ENCODE peak calls at places on chromosomes 2 and 18, in five cellular contexts. Z is tibial artery, S is astrocyte, T is PC-3, K is colonic mucosa. A is an unnamed sample.
A peak's percentile ranks its signal among the peaks of the same experiment; 100 is the strongest.

GRCh38 chr2:4190548-4190947 is 487.2 kb downstream of the DCDC2C start:
- DNase-seq in T (no peak), S (no peak), K (no peak), Z (no peak), A (no peak)

GRCh38 chr18:67243799-67244587 is 272.5 kb downstream of the DSEL start:
- DNase-seq in S (peak; percentile 5), K (no peak), Z (no peak), T (no peak), A (no peak)

GRCh38 chr2:119025013-119025412 is 83.0 kb downstream of the MARCO start:
- DNase-seq in K (no peak), Z (no peak), T (no peak), S (no peak), A (no peak)

GRCh38 chr2:201254331-201254730 is 6.0 kb upstream of the CASP8 start:
- DNase-seq in T (peak; percentile 32), K (peak; percentile 63), Z (no peak), S (peak; percentile 67), A (peak; percentile 84)

GRCh38 chr2:46458763-46459505 is 20.4 kb upstream of the TMEM247 start:
- DNase-seq in Z (no peak), S (no peak), T (no peak), K (no peak), A (no peak)

GRCh38 chr2:167069855-167070254 is 181.6 kb downstream of the XIRP2 start:
- DNase-seq in K (no peak), Z (no peak), T (no peak), S (peak; percentile 2), A (no peak)

GRCh38 chr2:55168221-55169154 is 63.6 kb downstream of the CLHC1 start:
- DNase-seq in Z (peak; percentile 81), K (peak; percentile 68), S (peak; percentile 60), T (peak; percentile 77), A (no peak)

GRCh38 chr2:212998629-212999359 is 152.6 kb downstream of the IKZF2 start:
- DNase-seq in K (no peak), S (peak; percentile 18), T (no peak), Z (no peak), A (no peak)

GRCh38 chr2:236354056-236354940 is 90.1 kb upstream of the ASB18 start:
- DNase-seq in Z (no peak), T (no peak), S (no peak), K (no peak), A (no peak)

GRCh38 chr2:11850082-11850481 is 103.7 kb downstream of the LPIN1 start:
- DNase-seq in Z (no peak), S (no peak), K (no peak), T (no peak), A (no peak)

GRCh38 chr18:23515911-23516546 is 12.7 kb downstream of the RMC1 start:
- DNase-seq in S (peak; percentile 43), Z (peak; percentile 69), T (peak; percentile 86), K (peak; percentile 83), A (peak; percentile 67)

GRCh38 chr2:111640480-111640879 is 243.5 kb downstream of the ANAPC1 start:
- DNase-seq in T (no peak), S (no peak), K (no peak), Z (no peak), A (no peak)

GRCh38 chr2:19851116-19851515 is 50.7 kb downstream of the TTC32 start:
- DNase-seq in K (no peak), Z (no peak), T (peak; percentile 23), S (no peak), A (peak; percentile 43)

GRCh38 chr2:207394203-207394741 is 135.5 kb upstream of the CREB1 start:
- DNase-seq in T (peak; percentile 55), Z (no peak), S (peak; percentile 45), K (no peak), A (no peak)

GRCh38 chr2:120986898-120987650 is 251.4 kb downstream of the GLI2 start:
- DNase-seq in T (no peak), K (no peak), Z (peak; percentile 11), S (no peak), A (no peak)

GRCh38 chr18:45249306-45249705 is 366.0 kb upstream of the SLC14A2 start:
- DNase-seq in T (no peak), Z (no peak), K (no peak), S (peak; percentile 76), A (no peak)

GRCh38 chr2:158931577-158931976 is 36.9 kb upstream of the TANC1 start:
- DNase-seq in K (no peak), Z (no peak), S (peak; percentile 85), T (peak; percentile 56), A (peak; percentile 87)

GRCh38 chr2:235968616-235969324 is 199.4 kb downstream of the GBX2 start:
- DNase-seq in S (no peak), Z (no peak), T (no peak), K (no peak), A (no peak)

GRCh38 chr18:7084766-7085080 is 32.9 kb downstream of the LAMA1 start:
- DNase-seq in T (no peak), Z (no peak), K (no peak), S (peak; percentile 94), A (no peak)

GRCh38 chr18:28961669-28962228 is 784.8 kb upstream of the CDH2 start:
- DNase-seq in T (peak; percentile 73), S (no peak), K (no peak), Z (no peak), A (no peak)

GRCh38 chr2:134943540-134943939 is 24.9 kb downstream of the CCNT2 start:
- DNase-seq in K (no peak), Z (no peak), S (no peak), T (no peak), A (no peak)

GRCh38 chr2:227607969-227608368 is 6.7 kb downstream of the SCYGR3 start:
- DNase-seq in Z (no peak), K (no peak), S (no peak), T (no peak), A (no peak)

GRCh38 chr2:215973954-215974699 is 39.2 kb downstream of the MREG start:
- DNase-seq in T (peak; percentile 64), Z (peak; percentile 38), S (no peak), K (peak; percentile 40), A (no peak)

GRCh38 chr2:189702071-189702470 is 27.6 kb downstream of the ANKAR start:
- DNase-seq in S (no peak), Z (no peak), T (peak; percentile 18), K (no peak), A (no peak)

GRCh38 chr2:69773201-69773600 is 31.3 kb downstream of the ANXA4 start:
- DNase-seq in T (peak; percentile 41), K (no peak), Z (no peak), S (peak; percentile 44), A (no peak)

GRCh38 chr18:44128365-44128764 is 552.3 kb upstream of the SETBP1 start:
- DNase-seq in T (peak; percentile 40), S (peak; percentile 15), Z (no peak), K (no peak), A (no peak)

GRCh38 chr2:20882466-20883170 is 59.7 kb upstream of the LDAH start:
- DNase-seq in S (no peak), T (no peak), Z (no peak), K (no peak), A (no peak)
- H3K9me3 ChIP-seq in S (no peaks in the 10 kb centered on the region), T (no peaks in the 10 kb centered on the region), Z (no peaks in the 10 kb centered on the region), K (no peaks in the 10 kb centered on the region), A (no peaks in the 10 kb centered on the region)

DNA sequence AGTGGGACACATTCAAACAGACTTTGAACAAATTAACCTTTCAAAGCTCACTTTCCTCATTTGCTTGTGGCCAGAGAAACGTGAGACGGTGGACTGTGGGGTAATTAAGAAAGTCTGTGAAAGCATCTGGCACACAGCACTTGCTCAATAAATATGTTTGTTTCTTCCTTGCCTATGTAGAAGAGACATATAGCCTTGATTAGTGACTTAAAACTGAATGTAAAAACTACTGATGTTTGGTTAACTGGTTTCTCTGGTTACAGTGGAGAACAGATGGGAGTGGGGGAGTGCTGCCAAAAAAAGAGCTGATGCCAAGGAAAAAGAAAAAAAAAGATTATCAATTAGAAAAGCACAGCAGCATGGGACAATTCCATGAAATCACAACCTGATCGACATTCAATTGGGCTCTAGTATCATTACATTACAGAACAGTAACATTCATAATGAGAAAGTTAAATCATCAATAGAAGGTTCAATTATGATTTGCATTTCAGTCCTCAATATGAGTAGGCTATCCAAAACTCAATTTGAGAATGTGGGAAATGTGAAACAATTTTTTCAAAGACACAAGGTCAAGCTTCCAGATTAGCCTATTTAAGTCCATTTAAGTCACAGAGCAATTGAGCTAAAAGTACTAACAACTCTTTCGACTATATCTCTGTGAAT is 14.7 kb downstream of the CUL3 start:
- DNase-seq in S (peak; percentile 47), Z (no peak), K (no peak), T (no peak), A (no peak)
- H3K4me1 ChIP-seq in S (no peaks in the 10 kb centered on the region), Z (peaks cover 80% of the 10 kb centered on the region), K (peaks cover 7% of the 10 kb centered on the region), T (no peaks in the 10 kb centered on the region), A (peaks cover 38% of the 10 kb centered on the region)

GRCh38 chr2:150191349-150191748 is 296.1 kb downstream of the RND3 start:
- DNase-seq in T (peak; percentile 65), Z (no peak), K (no peak), S (peak; percentile 84), A (peak; percentile 21)

GRCh38 chr2:150192701-150193100 is 294.8 kb downstream of the RND3 start:
- DNase-seq in K (no peak), S (no peak), Z (no peak), T (no peak), A (no peak)

GRCh38 chr2:150188801-150189200 is 298.7 kb downstream of the RND3 start:
- DNase-seq in S (no peak), Z (no peak), K (no peak), T (peak; percentile 27), A (no peak)

GRCh38 chr2:150188177-150188576 is 299.3 kb downstream of the RND3 start:
- DNase-seq in S (peak; percentile 39), Z (no peak), K (no peak), T (peak; percentile 93), A (no peak)

DNA sequence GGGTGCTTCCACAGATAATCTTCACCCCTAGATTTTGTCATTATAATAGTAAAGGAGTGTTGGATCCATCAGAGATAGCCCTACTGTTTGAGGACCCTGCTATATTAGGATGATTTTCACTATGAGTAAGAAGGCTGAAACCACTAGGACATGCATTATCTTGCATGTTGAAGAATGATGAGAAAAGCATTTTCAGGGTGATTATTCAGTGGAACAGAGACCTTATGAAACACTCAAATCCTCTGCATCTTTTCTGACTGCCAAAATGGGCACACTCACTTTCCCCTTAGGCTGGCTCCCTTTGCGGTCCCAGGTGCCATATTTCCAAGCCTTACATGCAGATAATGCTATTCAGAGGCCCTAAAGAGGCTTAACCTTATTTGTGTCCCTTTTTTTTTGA is 296.9 kb downstream of the RND3 start:
- DNase-seq in S (no peak), K (no peak), Z (no peak), T (no peak), A (no peak)
- H3K9me3 ChIP-seq in S (no peaks in the 10 kb centered on the region), K (no peaks in the 10 kb centered on the region), Z (no peaks in the 10 kb centered on the region), T (no peaks in the 10 kb centered on the region), A (no peaks in the 10 kb centered on the region)

DNA sequence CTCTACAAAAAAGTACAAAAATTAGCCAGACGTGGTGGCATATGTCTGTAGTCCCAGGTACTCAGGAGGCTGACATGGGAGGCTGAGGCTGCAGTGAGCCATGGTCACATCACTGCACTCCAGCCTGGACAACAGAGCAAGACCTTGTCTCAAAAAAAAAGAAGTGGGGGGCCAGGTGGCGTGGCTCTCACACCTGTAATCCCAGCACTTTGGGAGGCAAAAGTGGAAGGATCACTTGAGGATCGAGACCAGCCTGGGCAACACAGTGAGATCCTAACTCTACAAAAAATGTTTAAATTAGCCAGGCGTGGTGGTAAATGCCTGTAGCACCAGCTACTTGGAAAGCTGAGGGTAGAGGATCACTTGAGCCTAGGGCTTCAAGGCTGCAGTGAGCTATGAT is 23.1 kb downstream of the KCNG3 start:
- DNase-seq in S (no peak), Z (no peak), T (no peak), K (no peak), A (no peak)
- H3K4me1 ChIP-seq in S (no peaks in the 10 kb centered on the region), Z (no peaks in the 10 kb centered on the region), T (no peaks in the 10 kb centered on the region), K (no peaks in the 10 kb centered on the region), A (no peaks in the 10 kb centered on the region)

A was measured in SJSA1.